ENCODE peak calls at places on chromosomes 12 and 14, in ten cellular contexts. One of them, this sample, is unnamed.

GRCh38 chr14:37257651-37258050 is 59.9 kb downstream of the MIPOL1 start:
- DNase-seq in NCI-H2081: peak; percentile 44
- DNase-seq in AG08395: no peak
- DNase-seq in T follicular helper cell: no peak
- DNase-seq in mesothelial cell of epicardium: no peak
- DNase-seq in upper lobe of right lung: no peak
- DNase-seq in RWPE1: no peak
- DNase-seq in Calu3: no peak
- DNase-seq in activated CD4-positive, alpha-beta T cell treated with anti-CD3 and anti-CD28 coated beads, Interleukin-2, amount 50 U/mL, for 24 hours: no peak
- DNase-seq in activated CD4-positive, CD25-positive, alpha-beta regulatory T cell: no peak
- DNase-seq in this sample: no peak

GRCh38 chr12:92403210-92404175 is 257.8 kb upstream of the BTG1 start:
- DNase-seq in activated CD4-positive, alpha-beta T cell treated with anti-CD3 and anti-CD28 coated beads, Interleukin-2, amount 50 U/mL, for 24 hours: peak; percentile 72
- DNase-seq in Calu3: no peak
- DNase-seq in T follicular helper cell: peak; percentile 37
- DNase-seq in mesothelial cell of epicardium: no peak
- DNase-seq in RWPE1: no peak
- DNase-seq in activated CD4-positive, CD25-positive, alpha-beta regulatory T cell: peak; percentile 14
- DNase-seq in NCI-H2081: no peak
- DNase-seq in AG08395: no peak
- DNase-seq in upper lobe of right lung: no peak
- DNase-seq in this sample: no peak

GRCh38 chr14:50943261-50943942 is 881 bp downstream of the PYGL start:
- DNase-seq in activated CD4-positive, CD25-positive, alpha-beta regulatory T cell: no peak
- DNase-seq in AG08395: peak; percentile 44
- DNase-seq in Calu3: peak; percentile 27
- DNase-seq in RWPE1: peak; percentile 48
- DNase-seq in mesothelial cell of epicardium: no peak
- DNase-seq in NCI-H2081: no peak
- DNase-seq in activated CD4-positive, alpha-beta T cell treated with anti-CD3 and anti-CD28 coated beads, Interleukin-2, amount 50 U/mL, for 24 hours: no peak
- DNase-seq in T follicular helper cell: no peak
- DNase-seq in upper lobe of right lung: peak; percentile 79
- DNase-seq in this sample: no peak

GRCh38 chr12:27179399-27180214 is 64.5 kb upstream of the STK38L start:
- DNase-seq in mesothelial cell of epicardium: no peak
- DNase-seq in activated CD4-positive, alpha-beta T cell treated with anti-CD3 and anti-CD28 coated beads, Interleukin-2, amount 50 U/mL, for 24 hours: peak; percentile 46
- DNase-seq in RWPE1: peak; percentile 91
- DNase-seq in NCI-H2081: peak; percentile 7
- DNase-seq in Calu3: peak; percentile 67
- DNase-seq in upper lobe of right lung: no peak
- DNase-seq in T follicular helper cell: no peak
- DNase-seq in activated CD4-positive, CD25-positive, alpha-beta regulatory T cell: no peak
- DNase-seq in AG08395: peak; percentile 81
- DNase-seq in this sample: no peak

GRCh38 chr12:60148831-60149230 is 553.0 kb downstream of the SLC16A7 start:
- DNase-seq in Calu3: peak; percentile 16
- DNase-seq in mesothelial cell of epicardium: no peak
- DNase-seq in AG08395: peak; percentile 55
- DNase-seq in upper lobe of right lung: no peak
- DNase-seq in NCI-H2081: no peak
- DNase-seq in activated CD4-positive, CD25-positive, alpha-beta regulatory T cell: no peak
- DNase-seq in T follicular helper cell: no peak
- DNase-seq in RWPE1: peak; percentile 60
- DNase-seq in activated CD4-positive, alpha-beta T cell treated with anti-CD3 and anti-CD28 coated beads, Interleukin-2, amount 50 U/mL, for 24 hours: no peak
- DNase-seq in this sample: no peak

GRCh38 chr12:112962561-112962960 is 15.8 kb upstream of the OAS2 start:
- DNase-seq in NCI-H2081: no peak
- DNase-seq in activated CD4-positive, CD25-positive, alpha-beta regulatory T cell: no peak
- DNase-seq in T follicular helper cell: no peak
- DNase-seq in RWPE1: no peak
- DNase-seq in upper lobe of right lung: no peak
- DNase-seq in AG08395: no peak
- DNase-seq in activated CD4-positive, alpha-beta T cell treated with anti-CD3 and anti-CD28 coated beads, Interleukin-2, amount 50 U/mL, for 24 hours: no peak
- DNase-seq in Calu3: no peak
- DNase-seq in mesothelial cell of epicardium: no peak
- DNase-seq in this sample: no peak

GRCh38 chr12:122977655-122978392 is 2.7 kb upstream of the ARL6IP4 start:
- DNase-seq in T follicular helper cell: no peak
- DNase-seq in activated CD4-positive, CD25-positive, alpha-beta regulatory T cell: no peak
- DNase-seq in RWPE1: no peak
- DNase-seq in upper lobe of right lung: no peak
- DNase-seq in activated CD4-positive, alpha-beta T cell treated with anti-CD3 and anti-CD28 coated beads, Interleukin-2, amount 50 U/mL, for 24 hours: no peak
- DNase-seq in AG08395: no peak
- DNase-seq in NCI-H2081: no peak
- DNase-seq in Calu3: no peak
- DNase-seq in mesothelial cell of epicardium: no peak
- DNase-seq in this sample: no peak

GRCh38 chr12:46763230-46763629 is 62.6 kb downstream of the SLC38A4 start:
- DNase-seq in NCI-H2081: no peak
- DNase-seq in activated CD4-positive, alpha-beta T cell treated with anti-CD3 and anti-CD28 coated beads, Interleukin-2, amount 50 U/mL, for 24 hours: no peak
- DNase-seq in Calu3: no peak
- DNase-seq in RWPE1: no peak
- DNase-seq in AG08395: no peak
- DNase-seq in upper lobe of right lung: no peak
- DNase-seq in mesothelial cell of epicardium: no peak
- DNase-seq in activated CD4-positive, CD25-positive, alpha-beta regulatory T cell: no peak
- DNase-seq in T follicular helper cell: no peak
- DNase-seq in this sample: no peak

GRCh38 chr12:51275088-51275487 is 4.9 kb upstream of the SMAGP start:
- DNase-seq in Calu3: no peak
- DNase-seq in upper lobe of right lung: no peak
- DNase-seq in NCI-H2081: no peak
- DNase-seq in AG08395: no peak
- DNase-seq in activated CD4-positive, alpha-beta T cell treated with anti-CD3 and anti-CD28 coated beads, Interleukin-2, amount 50 U/mL, for 24 hours: no peak
- DNase-seq in T follicular helper cell: no peak
- DNase-seq in mesothelial cell of epicardium: no peak
- DNase-seq in activated CD4-positive, CD25-positive, alpha-beta regulatory T cell: no peak
- DNase-seq in RWPE1: no peak
- DNase-seq in this sample: no peak

GRCh38 chr14:31270196-31270772 is 62.7 kb upstream of the HECTD1 start:
- DNase-seq in upper lobe of right lung: peak; percentile 69
- DNase-seq in activated CD4-positive, alpha-beta T cell treated with anti-CD3 and anti-CD28 coated beads, Interleukin-2, amount 50 U/mL, for 24 hours: no peak
- DNase-seq in AG08395: no peak
- DNase-seq in NCI-H2081: no peak
- DNase-seq in mesothelial cell of epicardium: no peak
- DNase-seq in Calu3: peak; percentile 13
- DNase-seq in RWPE1: no peak
- DNase-seq in activated CD4-positive, CD25-positive, alpha-beta regulatory T cell: no peak
- DNase-seq in T follicular helper cell: no peak
- DNase-seq in this sample: no peak

GRCh38 chr14:90295870-90296516 is 35.7 kb downstream of the NRDE2 start:
- DNase-seq in Calu3: no peak
- DNase-seq in RWPE1: no peak
- DNase-seq in AG08395: no peak
- DNase-seq in NCI-H2081: no peak
- DNase-seq in T follicular helper cell: no peak
- DNase-seq in upper lobe of right lung: no peak
- DNase-seq in activated CD4-positive, alpha-beta T cell treated with anti-CD3 and anti-CD28 coated beads, Interleukin-2, amount 50 U/mL, for 24 hours: no peak
- DNase-seq in activated CD4-positive, CD25-positive, alpha-beta regulatory T cell: no peak
- DNase-seq in mesothelial cell of epicardium: no peak
- DNase-seq in this sample: no peak

GRCh38 chr14:75334191-75335051 is 55.8 kb downstream of the FOS start:
- DNase-seq in AG08395: no peak
- DNase-seq in Calu3: no peak
- DNase-seq in NCI-H2081: no peak
- DNase-seq in upper lobe of right lung: peak; percentile 69
- DNase-seq in activated CD4-positive, alpha-beta T cell treated with anti-CD3 and anti-CD28 coated beads, Interleukin-2, amount 50 U/mL, for 24 hours: peak; percentile 30
- DNase-seq in RWPE1: no peak
- DNase-seq in mesothelial cell of epicardium: no peak
- DNase-seq in T follicular helper cell: peak; percentile 38
- DNase-seq in activated CD4-positive, CD25-positive, alpha-beta regulatory T cell: peak; percentile 3
- DNase-seq in this sample: no peak

GRCh38 chr12:27467641-27468040 is 21.1 kb downstream of the SMCO2 start:
- DNase-seq in Calu3: no peak
- DNase-seq in mesothelial cell of epicardium: no peak
- DNase-seq in T follicular helper cell: no peak
- DNase-seq in NCI-H2081: no peak
- DNase-seq in activated CD4-positive, CD25-positive, alpha-beta regulatory T cell: no peak
- DNase-seq in upper lobe of right lung: no peak
- DNase-seq in activated CD4-positive, alpha-beta T cell treated with anti-CD3 and anti-CD28 coated beads, Interleukin-2, amount 50 U/mL, for 24 hours: no peak
- DNase-seq in RWPE1: no peak
- DNase-seq in AG08395: no peak
- DNase-seq in this sample: no peak

GRCh38 chr12:132429122-132429931 is 60.6 kb upstream of the FBRSL1 start:
- DNase-seq in T follicular helper cell: no peak
- DNase-seq in NCI-H2081: peak; percentile 60
- DNase-seq in AG08395: no peak
- DNase-seq in mesothelial cell of epicardium: no peak
- DNase-seq in activated CD4-positive, CD25-positive, alpha-beta regulatory T cell: no peak
- DNase-seq in upper lobe of right lung: no peak
- DNase-seq in activated CD4-positive, alpha-beta T cell treated with anti-CD3 and anti-CD28 coated beads, Interleukin-2, amount 50 U/mL, for 24 hours: no peak
- DNase-seq in Calu3: no peak
- DNase-seq in RWPE1: no peak
- DNase-seq in this sample: no peak

GRCh38 chr12:26870491-26871419 is 37.8 kb upstream of the ITPR2 start:
- DNase-seq in activated CD4-positive, alpha-beta T cell treated with anti-CD3 and anti-CD28 coated beads, Interleukin-2, amount 50 U/mL, for 24 hours: no peak
- DNase-seq in Calu3: peak; percentile 27
- DNase-seq in AG08395: peak; percentile 40
- DNase-seq in mesothelial cell of epicardium: no peak
- DNase-seq in activated CD4-positive, CD25-positive, alpha-beta regulatory T cell: no peak
- DNase-seq in upper lobe of right lung: peak; percentile 69
- DNase-seq in RWPE1: no peak
- DNase-seq in T follicular helper cell: no peak
- DNase-seq in NCI-H2081: peak; percentile 19
- DNase-seq in this sample: no peak

GRCh38 chr12:83763425-83763824 is 1076.7 kb downstream of the TMTC2 start:
- DNase-seq in T follicular helper cell: no peak
- DNase-seq in upper lobe of right lung: no peak
- DNase-seq in RWPE1: peak; percentile 10
- DNase-seq in mesothelial cell of epicardium: no peak
- DNase-seq in Calu3: no peak
- DNase-seq in activated CD4-positive, CD25-positive, alpha-beta regulatory T cell: no peak
- DNase-seq in NCI-H2081: no peak
- DNase-seq in AG08395: no peak
- DNase-seq in activated CD4-positive, alpha-beta T cell treated with anti-CD3 and anti-CD28 coated beads, Interleukin-2, amount 50 U/mL, for 24 hours: no peak
- DNase-seq in this sample: no peak

GRCh38 chr14:93788557-93789365 is 476 bp upstream of the PRIMA1 start:
- DNase-seq in activated CD4-positive, alpha-beta T cell treated with anti-CD3 and anti-CD28 coated beads, Interleukin-2, amount 50 U/mL, for 24 hours: no peak
- DNase-seq in mesothelial cell of epicardium: peak; percentile 27
- DNase-seq in T follicular helper cell: no peak
- DNase-seq in activated CD4-positive, CD25-positive, alpha-beta regulatory T cell: no peak
- DNase-seq in AG08395: peak; percentile 43
- DNase-seq in Calu3: peak; percentile 20
- DNase-seq in NCI-H2081: peak; percentile 59
- DNase-seq in RWPE1: peak; percentile 66
- DNase-seq in upper lobe of right lung: no peak
- DNase-seq in this sample: no peak

GRCh38 chr14:101183376-101184103 is 280.0 kb upstream of the RTL1 start:
- DNase-seq in activated CD4-positive, alpha-beta T cell treated with anti-CD3 and anti-CD28 coated beads, Interleukin-2, amount 50 U/mL, for 24 hours: no peak
- DNase-seq in mesothelial cell of epicardium: peak; percentile 53
- DNase-seq in T follicular helper cell: no peak
- DNase-seq in RWPE1: no peak
- DNase-seq in Calu3: peak; percentile 22
- DNase-seq in NCI-H2081: no peak
- DNase-seq in activated CD4-positive, CD25-positive, alpha-beta regulatory T cell: no peak
- DNase-seq in AG08395: no peak
- DNase-seq in upper lobe of right lung: peak; percentile 63
- DNase-seq in this sample: no peak

GRCh38 chr14:54632452-54632851 is 65.5 kb downstream of the SAMD4A start:
- DNase-seq in Calu3: no peak
- DNase-seq in activated CD4-positive, alpha-beta T cell treated with anti-CD3 and anti-CD28 coated beads, Interleukin-2, amount 50 U/mL, for 24 hours: no peak
- DNase-seq in mesothelial cell of epicardium: no peak
- DNase-seq in NCI-H2081: no peak
- DNase-seq in upper lobe of right lung: no peak
- DNase-seq in RWPE1: no peak
- DNase-seq in AG08395: no peak
- DNase-seq in activated CD4-positive, CD25-positive, alpha-beta regulatory T cell: no peak
- DNase-seq in T follicular helper cell: no peak
- DNase-seq in this sample: no peak

GRCh38 chr12:52207106-52207505 is 15.3 kb upstream of the KRT80 start:
- DNase-seq in activated CD4-positive, alpha-beta T cell treated with anti-CD3 and anti-CD28 coated beads, Interleukin-2, amount 50 U/mL, for 24 hours: no peak
- DNase-seq in Calu3: no peak
- DNase-seq in T follicular helper cell: no peak
- DNase-seq in mesothelial cell of epicardium: no peak
- DNase-seq in upper lobe of right lung: peak; percentile 36
- DNase-seq in RWPE1: no peak
- DNase-seq in AG08395: no peak
- DNase-seq in activated CD4-positive, CD25-positive, alpha-beta regulatory T cell: no peak
- DNase-seq in NCI-H2081: no peak
- DNase-seq in this sample: no peak

GRCh38 chr12:54217774-54218221 is 29.0 kb upstream of the SMUG1 start:
- DNase-seq in RWPE1: no peak
- DNase-seq in upper lobe of right lung: peak; percentile 65
- DNase-seq in mesothelial cell of epicardium: no peak
- DNase-seq in NCI-H2081: no peak
- DNase-seq in T follicular helper cell: no peak
- DNase-seq in activated CD4-positive, CD25-positive, alpha-beta regulatory T cell: no peak
- DNase-seq in Calu3: no peak
- DNase-seq in AG08395: no peak
- DNase-seq in activated CD4-positive, alpha-beta T cell treated with anti-CD3 and anti-CD28 coated beads, Interleukin-2, amount 50 U/mL, for 24 hours: no peak
- DNase-seq in this sample: no peak

GRCh38 chr12:78146365-78146772 is 315.7 kb downstream of the NAV3 start:
- DNase-seq in activated CD4-positive, alpha-beta T cell treated with anti-CD3 and anti-CD28 coated beads, Interleukin-2, amount 50 U/mL, for 24 hours: no peak
- DNase-seq in NCI-H2081: peak; percentile 53
- DNase-seq in mesothelial cell of epicardium: no peak
- DNase-seq in AG08395: peak; percentile 31
- DNase-seq in T follicular helper cell: no peak
- DNase-seq in activated CD4-positive, CD25-positive, alpha-beta regulatory T cell: no peak
- DNase-seq in upper lobe of right lung: no peak
- DNase-seq in RWPE1: no peak
- DNase-seq in Calu3: no peak
- DNase-seq in this sample: no peak

GRCh38 chr14:61724133-61724532 is 28.8 kb downstream of the HIF1A start:
- DNase-seq in RWPE1: no peak
- DNase-seq in activated CD4-positive, CD25-positive, alpha-beta regulatory T cell: no peak
- DNase-seq in Calu3: no peak
- DNase-seq in AG08395: no peak
- DNase-seq in upper lobe of right lung: no peak
- DNase-seq in NCI-H2081: no peak
- DNase-seq in T follicular helper cell: no peak
- DNase-seq in mesothelial cell of epicardium: no peak
- DNase-seq in activated CD4-positive, alpha-beta T cell treated with anti-CD3 and anti-CD28 coated beads, Interleukin-2, amount 50 U/mL, for 24 hours: no peak
- DNase-seq in this sample: no peak

GRCh38 chr12:80627773-80628172 is 79.7 kb upstream of the MYF6 start:
- DNase-seq in activated CD4-positive, CD25-positive, alpha-beta regulatory T cell: no peak
- DNase-seq in mesothelial cell of epicardium: no peak
- DNase-seq in NCI-H2081: no peak
- DNase-seq in RWPE1: no peak
- DNase-seq in Calu3: no peak
- DNase-seq in activated CD4-positive, alpha-beta T cell treated with anti-CD3 and anti-CD28 coated beads, Interleukin-2, amount 50 U/mL, for 24 hours: no peak
- DNase-seq in AG08395: peak; percentile 49
- DNase-seq in upper lobe of right lung: no peak
- DNase-seq in T follicular helper cell: no peak
- DNase-seq in this sample: no peak

GRCh38 chr14:89537911-89538310 is 120.9 kb upstream of the FOXN3 start:
- DNase-seq in activated CD4-positive, alpha-beta T cell treated with anti-CD3 and anti-CD28 coated beads, Interleukin-2, amount 50 U/mL, for 24 hours: no peak
- DNase-seq in activated CD4-positive, CD25-positive, alpha-beta regulatory T cell: no peak
- DNase-seq in RWPE1: no peak
- DNase-seq in AG08395: no peak
- DNase-seq in mesothelial cell of epicardium: no peak
- DNase-seq in T follicular helper cell: no peak
- DNase-seq in Calu3: no peak
- DNase-seq in upper lobe of right lung: no peak
- DNase-seq in NCI-H2081: no peak
- DNase-seq in this sample: no peak

GRCh38 chr14:24426912-24427536 is 2.4 kb downstream of the CBLN3 start:
- DNase-seq in Calu3: no peak
- DNase-seq in activated CD4-positive, alpha-beta T cell treated with anti-CD3 and anti-CD28 coated beads, Interleukin-2, amount 50 U/mL, for 24 hours: no peak
- DNase-seq in RWPE1: no peak
- DNase-seq in upper lobe of right lung: no peak
- DNase-seq in mesothelial cell of epicardium: no peak
- DNase-seq in T follicular helper cell: no peak
- DNase-seq in NCI-H2081: no peak
- DNase-seq in AG08395: no peak
- DNase-seq in activated CD4-positive, CD25-positive, alpha-beta regulatory T cell: no peak
- DNase-seq in this sample: no peak

GRCh38 chr12:16788888-16789790 is 183.2 kb upstream of the LMO3 start:
- DNase-seq in T follicular helper cell: no peak
- DNase-seq in AG08395: no peak
- DNase-seq in activated CD4-positive, alpha-beta T cell treated with anti-CD3 and anti-CD28 coated beads, Interleukin-2, amount 50 U/mL, for 24 hours: no peak
- DNase-seq in upper lobe of right lung: no peak
- DNase-seq in RWPE1: no peak
- DNase-seq in NCI-H2081: no peak
- DNase-seq in activated CD4-positive, CD25-positive, alpha-beta regulatory T cell: no peak
- DNase-seq in mesothelial cell of epicardium: no peak
- DNase-seq in Calu3: no peak
- DNase-seq in this sample: no peak

GRCh38 chr14:33669111-33669510 is 281.8 kb downstream of the EGLN3 start:
- DNase-seq in T follicular helper cell: no peak
- DNase-seq in Calu3: no peak
- DNase-seq in AG08395: no peak
- DNase-seq in activated CD4-positive, CD25-positive, alpha-beta regulatory T cell: no peak
- DNase-seq in mesothelial cell of epicardium: no peak
- DNase-seq in RWPE1: no peak
- DNase-seq in activated CD4-positive, alpha-beta T cell treated with anti-CD3 and anti-CD28 coated beads, Interleukin-2, amount 50 U/mL, for 24 hours: no peak
- DNase-seq in NCI-H2081: no peak
- DNase-seq in upper lobe of right lung: no peak
- DNase-seq in this sample: no peak